ENCODE peak calls at places on chromosome 14, in nine cellular contexts. H, A, U, X, J, E, R, M and N are unnamed samples.

GRCh38 chr14:93318927-93319326 is 13.9 kb downstream of the BTBD7 start:
- DNase-seq in H (no peak), A (no peak), U (no peak), X (no peak), J (no peak), E (no peak), R (no peak), M (no peak), N (no peak)

GRCh38 chr14:95363468-95363954 is 43.8 kb upstream of the CLMN start:
- DNase-seq in H (no peak), A (no peak), U (no peak), X (no peak), J (peak; percentile 12), E (no peak), R (no peak), M (no peak), N (no peak)

GRCh38 chr14:100450049-100450448 is 126.9 kb downstream of the SLC25A47 start:
- DNase-seq in H (no peak), A (no peak), U (no peak), X (no peak), J (no peak), E (no peak), R (no peak), M (no peak), N (no peak)

GRCh38 chr14:37197421-37198272 is at the start of gene MIPOL1:
- DNase-seq in H (peak; percentile 85), A (peak; percentile 25), U (peak; percentile 83), X (peak; percentile 73), J (no peak), E (peak; percentile 79), R (peak; percentile 68), M (peak; percentile 88), N (no peak)

GRCh38 chr14:58362798-58363412 is 32.8 kb upstream of the TOMM20L start:
- DNase-seq in H (no peak), A (no peak), U (no peak), X (no peak), J (no peak), E (no peak), R (peak; percentile 21), M (no peak), N (no peak)

GRCh38 chr14:81162941-81163340 is 57.8 kb downstream of the GTF2A1 start:
- DNase-seq in H (no peak), A (no peak), U (no peak), X (no peak), J (no peak), E (no peak), R (peak; percentile 23), M (no peak), N (no peak)

GRCh38 chr14:101045511-101045910 is 142.0 kb upstream of the RTL1 start:
- DNase-seq in H (no peak), A (no peak), U (no peak), X (no peak), J (no peak), E (no peak), R (no peak), M (no peak), N (no peak)

GRCh38 chr14:64442300-64442988 is 22.9 kb upstream of the AKAP5 start:
- DNase-seq in H (no peak), A (no peak), U (no peak), X (no peak), J (no peak), E (no peak), R (no peak), M (no peak), N (no peak)

GRCh38 chr14:61640158-61640833 is 55.0 kb upstream of the HIF1A start:
- DNase-seq in H (no peak), A (no peak), U (no peak), X (no peak), J (no peak), E (no peak), R (no peak), M (no peak), N (no peak)

GRCh38 chr14:64612021-64612380 is 62.2 kb downstream of the PPP1R36 start:
- DNase-seq in H (no peak), A (no peak), U (no peak), X (no peak), J (no peak), E (no peak), R (no peak), M (no peak), N (no peak)

GRCh38 chr14:93137864-93138263 is 22.1 kb upstream of the ITPK1 start:
- DNase-seq in H (peak; percentile 88), A (no peak), U (no peak), X (no peak), J (no peak), E (peak; percentile 46), R (no peak), M (peak; percentile 91), N (no peak)

GRCh38 chr14:92368001-92368400 is 45.0 kb downstream of the SLC24A4 start:
- DNase-seq in H (no peak), A (no peak), U (no peak), X (no peak), J (no peak), E (no peak), R (no peak), M (no peak), N (no peak)

GRCh38 chr14:90288646-90289355 is 32.4 kb downstream of the PSMC1 start:
- DNase-seq in H (no peak), A (no peak), U (no peak), X (no peak), J (no peak), E (no peak), R (no peak), M (no peak), N (no peak)

GRCh38 chr14:105126970-105127307 is 41.6 kb downstream of the JAG2 start:
- DNase-seq in H (no peak), A (no peak), U (peak; percentile 59), X (peak; percentile 32), J (no peak), E (no peak), R (no peak), M (peak; percentile 17), N (no peak)

GRCh38 chr14:88551936-88552565 is 2.8 kb downstream of the PTPN21 start:
- DNase-seq in H (no peak), A (no peak), U (no peak), X (no peak), J (no peak), E (peak; percentile 24), R (no peak), M (no peak), N (no peak)

GRCh38 chr14:95500201-95500681 is 16.2 kb downstream of the SYNE3 start:
- DNase-seq in H (peak; percentile 52), A (no peak), U (no peak), X (no peak), J (no peak), E (no peak), R (no peak), M (no peak), N (no peak)

DNA sequence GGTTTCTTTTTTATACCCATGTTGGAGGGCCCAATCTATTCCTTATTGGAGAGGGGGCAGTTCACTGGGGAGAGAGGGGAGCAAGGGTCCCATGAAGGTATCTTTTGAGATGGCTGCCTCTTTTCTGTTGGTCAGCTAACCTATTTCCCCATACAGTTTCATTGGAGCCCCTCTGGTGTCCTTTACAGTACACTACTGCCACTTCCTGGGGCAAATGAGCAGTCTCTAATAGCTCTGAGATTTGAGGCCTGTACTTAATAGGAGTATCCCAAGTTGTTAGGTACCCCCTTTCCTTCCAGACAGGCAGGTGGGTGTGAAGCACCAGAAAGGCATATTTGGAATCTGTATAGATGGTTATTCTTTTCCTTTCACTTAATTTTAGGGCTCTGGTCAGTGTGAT is 41.3 kb upstream of the RNU6-8 start:
- DNase-seq in H (no peak), A (no peak), U (no peak), X (no peak), J (no peak), E (no peak), R (no peak), M (no peak), N (no peak)
- TF ChIP-seq CTCF in H (no peak), A (no peak), U (no peak), X (no peak), J (peak; percentile 43), E (no peak), R (no peak), M (no peak), N (no peak)

GRCh38 chr14:23284654-23285529 is 1.0 kb downstream of the HOMEZ start:
- DNase-seq in H (no peak), A (no peak), U (no peak), X (no peak), J (no peak), E (peak; percentile 19), R (no peak), M (no peak), N (no peak)
- TF ChIP-seq POLR2AphosphoS5 in H (no peak), A (no peak), U (no peak), X (no peak), J (peak; percentile 59), E (no peak), R (no peak), M (no peak), N (no peak)

DNA sequence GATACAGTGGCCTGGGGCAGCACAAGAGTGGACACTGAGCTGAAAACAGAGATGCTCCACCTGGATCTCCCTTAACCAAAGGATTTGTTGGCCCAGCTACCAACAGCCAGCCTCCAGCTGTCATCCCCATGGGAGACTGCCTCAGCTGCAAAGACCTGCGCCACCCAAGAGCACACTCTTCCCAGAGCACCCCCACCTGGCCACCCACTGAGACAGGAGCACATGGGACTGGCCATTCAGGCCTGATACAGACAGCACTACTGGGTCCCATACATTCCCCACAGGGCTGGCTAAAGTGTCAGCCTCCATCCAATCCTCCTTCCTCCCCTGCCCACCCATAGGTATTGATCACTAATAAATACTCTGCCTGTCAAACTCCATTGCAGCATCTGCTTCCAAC is 241.6 kb downstream of the BCL11B start:
- DNase-seq in H (no peak), A (no peak), U (no peak), X (no peak), J (no peak), E (no peak), R (no peak), M (no peak), N (no peak)
- H3K9me3 ChIP-seq in H (no peaks in the 10 kb centered on the region), A (no peaks in the 10 kb centered on the region), U (no peaks in the 10 kb centered on the region), X (no peaks in the 10 kb centered on the region), J (no peaks in the 10 kb centered on the region), E (no peaks in the 10 kb centered on the region), R (no peaks in the 10 kb centered on the region), M (no peaks in the 10 kb centered on the region), N (no peaks in the 10 kb centered on the region)

DNA sequence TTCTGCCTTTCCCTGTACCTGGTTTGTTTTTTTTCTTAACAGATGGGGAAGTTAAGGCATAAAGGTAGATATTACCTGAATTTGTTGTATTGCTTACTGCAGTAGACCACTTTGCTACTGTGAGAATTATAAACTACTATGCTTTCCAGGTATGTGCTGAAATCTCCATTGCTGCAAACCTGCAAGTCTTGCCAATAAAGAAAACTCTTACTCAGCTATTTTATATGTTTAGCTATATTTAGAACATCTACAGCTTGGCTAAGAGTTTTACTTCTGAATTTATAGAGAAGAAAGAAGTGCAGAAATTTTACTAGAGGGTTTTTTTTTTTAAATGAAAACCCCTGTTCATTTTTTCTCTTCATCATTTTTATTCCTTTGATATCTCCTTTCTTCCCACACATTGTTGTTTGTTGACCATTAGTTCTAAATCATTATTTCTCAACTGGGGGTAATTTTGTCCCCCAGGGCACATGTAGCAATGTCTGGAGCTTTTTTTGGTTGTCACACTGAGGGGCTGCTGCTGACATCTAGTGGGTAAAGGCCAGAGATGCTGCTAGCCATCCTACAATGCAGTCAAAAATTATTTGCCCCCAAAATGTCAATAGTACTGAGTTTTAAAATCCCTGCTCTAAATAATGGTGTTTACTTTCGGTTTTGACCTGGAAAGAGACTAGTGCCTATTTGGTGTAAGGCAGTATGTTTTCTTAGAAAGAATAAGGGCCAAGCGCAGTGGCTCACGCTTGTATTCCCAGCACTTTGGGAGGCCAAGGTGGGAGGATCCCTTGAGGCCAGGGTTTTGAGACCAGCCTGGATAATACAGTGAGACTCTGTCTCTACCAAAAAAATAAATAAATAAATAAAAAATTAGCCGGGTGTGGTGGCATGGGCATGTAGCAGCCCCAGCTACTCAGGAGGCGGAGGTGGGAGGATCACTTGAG is 48.6 kb downstream of the PCNX1 start:
- DNase-seq in H (no peak), A (no peak), U (no peak), X (no peak), J (no peak), E (no peak), R (no peak), M (no peak), N (no peak)
- TF ChIP-seq CTCF in H (peak; percentile 34), A (peak; percentile 63), U (peak; percentile 54), X (peak; percentile 15), J (peak; percentile 74), E (no peak), R (peak; percentile 58), M (no peak), N (no peak)